ENCODE peak calls at places on chromosomes 7 and 10, in seven cellular contexts. One of them, this sample, is unnamed.

GRCh38 chr7:113410791-113411190 is 292.4 kb upstream of the SMIM30 start:
- DNase-seq in left cardiac atrium: no peak
- DNase-seq in T-helper 17 cell: no peak
- DNase-seq in astrocyte of the cerebellum: no peak
- DNase-seq in glomerular endothelial cell: no peak
- DNase-seq in occipital lobe: no peak
- DNase-seq in T1000: no peak
- DNase-seq in this sample: no peak

GRCh38 chr7:151381333-151382078 is 28.3 kb downstream of the WDR86 start:
- DNase-seq in left cardiac atrium: no peak
- DNase-seq in T-helper 17 cell: peak
- DNase-seq in astrocyte of the cerebellum: no peak
- DNase-seq in glomerular endothelial cell: no peak
- DNase-seq in occipital lobe: no peak
- DNase-seq in T1000: no peak
- DNase-seq in this sample: no peak

GRCh38 chr10:79269969-79270368 is 77.3 kb upstream of the PPIF start:
- DNase-seq in left cardiac atrium: no peak
- DNase-seq in T-helper 17 cell: no peak
- DNase-seq in astrocyte of the cerebellum: no peak
- DNase-seq in glomerular endothelial cell: no peak
- DNase-seq in occipital lobe: no peak
- DNase-seq in T1000: no peak
- DNase-seq in this sample: no peak

GRCh38 chr10:22437620-22438588 is 92.6 kb downstream of the SPAG6 start:
- DNase-seq in left cardiac atrium: no peak
- DNase-seq in T-helper 17 cell: peak
- DNase-seq in astrocyte of the cerebellum: no peak
- DNase-seq in glomerular endothelial cell: no peak
- DNase-seq in occipital lobe: peak
- DNase-seq in T1000: no peak
- DNase-seq in this sample: no peak

GRCh38 chr7:139431459-139431858 is 52.0 kb downstream of the KLRG2 start:
- DNase-seq in left cardiac atrium: no peak
- DNase-seq in T-helper 17 cell: no peak
- DNase-seq in astrocyte of the cerebellum: no peak
- DNase-seq in glomerular endothelial cell: no peak
- DNase-seq in occipital lobe: no peak
- DNase-seq in T1000: no peak
- DNase-seq in this sample: no peak

GRCh38 chr10:78566216-78567135 is 502.3 kb upstream of the ZMIZ1 start:
- DNase-seq in left cardiac atrium: no peak
- DNase-seq in T-helper 17 cell: no peak
- DNase-seq in astrocyte of the cerebellum: no peak
- DNase-seq in glomerular endothelial cell: no peak
- DNase-seq in occipital lobe: no peak
- DNase-seq in T1000: no peak
- DNase-seq in this sample: no peak

GRCh38 chr7:136859798-136860197 is 8.7 kb upstream of the CHRM2 start:
- DNase-seq in left cardiac atrium: no peak
- DNase-seq in T-helper 17 cell: no peak
- DNase-seq in astrocyte of the cerebellum: no peak
- DNase-seq in glomerular endothelial cell: peak
- DNase-seq in occipital lobe: no peak
- DNase-seq in T1000: no peak
- DNase-seq in this sample: no peak

GRCh38 chr7:133119067-133119466 is 37.2 kb upstream of the CHCHD3 start:
- DNase-seq in left cardiac atrium: no peak
- DNase-seq in T-helper 17 cell: no peak
- DNase-seq in astrocyte of the cerebellum: no peak
- DNase-seq in glomerular endothelial cell: no peak
- DNase-seq in occipital lobe: no peak
- DNase-seq in T1000: no peak
- DNase-seq in this sample: no peak

GRCh38 chr7:131021902-131022301 is 287.9 kb upstream of the KLF14 start:
- DNase-seq in left cardiac atrium: no peak
- DNase-seq in T-helper 17 cell: no peak
- DNase-seq in astrocyte of the cerebellum: no peak
- DNase-seq in glomerular endothelial cell: no peak
- DNase-seq in occipital lobe: no peak
- DNase-seq in T1000: no peak
- DNase-seq in this sample: peak

GRCh38 chr10:86362566-86363183 is 3.9 kb downstream of the GRID1 start:
- DNase-seq in left cardiac atrium: no peak
- DNase-seq in T-helper 17 cell: no peak
- DNase-seq in astrocyte of the cerebellum: no peak
- DNase-seq in glomerular endothelial cell: no peak
- DNase-seq in occipital lobe: no peak
- DNase-seq in T1000: no peak
- DNase-seq in this sample: no peak

GRCh38 chr10:80260295-80261243 is 28.9 kb downstream of the MAT1A start:
- DNase-seq in left cardiac atrium: no peak
- DNase-seq in T-helper 17 cell: peak
- DNase-seq in astrocyte of the cerebellum: peak
- DNase-seq in glomerular endothelial cell: no peak
- DNase-seq in occipital lobe: no peak
- DNase-seq in T1000: peak
- DNase-seq in this sample: no peak

GRCh38 chr7:89837515-89837914 is 316.8 kb upstream of the STEAP1 start:
- DNase-seq in left cardiac atrium: no peak
- DNase-seq in T-helper 17 cell: no peak
- DNase-seq in astrocyte of the cerebellum: peak
- DNase-seq in glomerular endothelial cell: no peak
- DNase-seq in occipital lobe: peak
- DNase-seq in T1000: no peak
- DNase-seq in this sample: no peak

GRCh38 chr10:58052772-58053171 is 214.9 kb downstream of the IPMK start:
- DNase-seq in left cardiac atrium: no peak
- DNase-seq in T-helper 17 cell: no peak
- DNase-seq in astrocyte of the cerebellum: no peak
- DNase-seq in glomerular endothelial cell: no peak
- DNase-seq in occipital lobe: no peak
- DNase-seq in T1000: no peak
- DNase-seq in this sample: no peak

GRCh38 chr10:85646312-85646711 is 720.3 kb downstream of the GRID1 start:
- DNase-seq in left cardiac atrium: no peak
- DNase-seq in T-helper 17 cell: no peak
- DNase-seq in astrocyte of the cerebellum: peak
- DNase-seq in glomerular endothelial cell: no peak
- DNase-seq in occipital lobe: no peak
- DNase-seq in T1000: peak
- DNase-seq in this sample: no peak

GRCh38 chr7:7897509-7897908 is 71.1 kb upstream of the GLCCI1 start:
- DNase-seq in left cardiac atrium: no peak
- DNase-seq in T-helper 17 cell: no peak
- DNase-seq in astrocyte of the cerebellum: no peak
- DNase-seq in glomerular endothelial cell: no peak
- DNase-seq in occipital lobe: no peak
- DNase-seq in T1000: no peak
- DNase-seq in this sample: no peak

GRCh38 chr10:72893136-72893798 is at the start of gene OIT3:
- DNase-seq in left cardiac atrium: no peak
- DNase-seq in T-helper 17 cell: no peak
- DNase-seq in astrocyte of the cerebellum: no peak
- DNase-seq in glomerular endothelial cell: no peak
- DNase-seq in occipital lobe: no peak
- DNase-seq in T1000: no peak
- DNase-seq in this sample: no peak

This sample was measured in MV-4-11.